ENCODE peak calls at places on chromosomes 6 and 20, in four cellular contexts. U is ovary, K is body of pancreas, A is H1. J is an unnamed sample.

GRCh38 chr6:135537782-135538301 is 40.3 kb upstream of the AHI1 start:
- DNase-seq in K (no peak), A (no peak), U (no peak), J (no peak)

GRCh38 chr6:105607624-105608392 is 204.9 kb upstream of the PREP start:
- DNase-seq in A (no peak), U (no peak), K (no peak), J (no peak)

GRCh38 chr20:1674361-1674760 is 16.8 kb upstream of the SIRPG start:
- DNase-seq in K (peak; percentile 6), A (peak; percentile 6), U (no peak), J (no peak)

GRCh38 chr6:33144373-33144772 is 47.9 kb downstream of the COL11A2 start:
- DNase-seq in U (no peak), A (no peak), K (peak; percentile 36), J (no peak)

GRCh38 chr20:49627329-49627761 is 59.4 kb upstream of the PTGIS start:
- DNase-seq in U (peak; percentile 7), A (no peak), K (no peak), J (no peak)

GRCh38 chr20:51460569-51461265 is 81.8 kb downstream of the NFATC2 start:
- DNase-seq in A (no peak), K (no peak), U (no peak), J (no peak)

GRCh38 chr20:23161968-23162696 is 76.0 kb upstream of the CD93 start:
- DNase-seq in K (peak; percentile 73), A (peak; percentile 16), U (peak; percentile 48), J (peak; percentile 54)

GRCh38 chr6:46684771-46685170 is 2.9 kb upstream of the TDRD6 start:
- DNase-seq in A (no peak), K (no peak), U (no peak), J (no peak)

GRCh38 chr6:11324453-11325023 is 92.1 kb upstream of the NEDD9 start:
- DNase-seq in A (no peak), K (no peak), U (no peak), J (no peak)

GRCh38 chr6:167137881-167138280 is 15.0 kb downstream of the CCR6 start:
- DNase-seq in K (no peak), U (no peak), A (no peak), J (no peak)

GRCh38 chr6:88629838-88630462 is 333.5 kb downstream of the RNGTT start:
- DNase-seq in A (peak; percentile 62), K (no peak), U (no peak), J (no peak)

GRCh38 chr6:13091192-13091591 is 237.1 kb downstream of the TBC1D7 start:
- DNase-seq in K (peak; percentile 53), A (no peak), U (no peak), J (no peak)

GRCh38 chr20:62641749-62642665 is at the start of gene SLCO4A1:
- DNase-seq in U (no peak), A (peak; percentile 84), K (peak; percentile 82), J (no peak)

GRCh38 chr6:71333700-71334099 is 45.1 kb downstream of the OGFRL1 start:
- DNase-seq in K (no peak), A (no peak), U (no peak), J (no peak)

GRCh38 chr6:15507746-15508145 is 155.1 kb downstream of the DTNBP1 start:
- DNase-seq in K (no peak), A (no peak), U (no peak), J (no peak)

GRCh38 chr6:112188906-112189305 is 65.5 kb downstream of the LAMA4 start:
- DNase-seq in A (no peak), U (no peak), K (no peak), J (no peak)

GRCh38 chr20:61887694-61888093 is 178.0 kb downstream of the TAF4 start:
- DNase-seq in K (no peak), A (no peak), U (no peak), J (no peak)

GRCh38 chr6:125906158-125906998 is 50.2 kb upstream of the HINT3 start:
- DNase-seq in A (peak; percentile 85), K (peak; percentile 62), U (peak; percentile 24), J (no peak)

GRCh38 chr20:18166939-18167338 is 29.3 kb downstream of the KAT14 start:
- DNase-seq in K (no peak), U (no peak), A (no peak), J (no peak)

GRCh38 chr6:163347021-163347446 is 67.5 kb upstream of the QKI start:
- DNase-seq in K (no peak), U (no peak), A (no peak), J (no peak)

GRCh38 chr20:46618316-46619110 is 32.7 kb downstream of the SLC13A3 start:
- DNase-seq in A (no peak), U (no peak), K (no peak), J (no peak)

GRCh38 chr6:6699741-6700367 is 111.3 kb downstream of the LY86 start:
- DNase-seq in K (peak; percentile 72), A (no peak), U (peak; percentile 86), J (peak; percentile 62)

GRCh38 chr6:72977114-72977513 is 248.2 kb downstream of the KHDC1L start:
- DNase-seq in A (no peak), K (no peak), U (no peak), J (no peak)

GRCh38 chr6:16045238-16045637 is 83.6 kb upstream of the MYLIP start:
- DNase-seq in K (no peak), U (no peak), A (no peak), J (no peak)

GRCh38 chr6:135115411-135116293 is 61.0 kb upstream of the HBS1L start:
- DNase-seq in U (no peak), K (no peak), A (no peak), J (no peak)

GRCh38 chr20:44517454-44517853 is 4.4 kb downstream of the SERINC3 start:
- DNase-seq in U (no peak), A (no peak), K (no peak), J (no peak)

GRCh38 chr6:15312500-15312899 is 66.6 kb downstream of the JARID2 start:
- DNase-seq in A (no peak), U (no peak), K (no peak), J (no peak)

GRCh38 chr20:48619126-48620101 is 208.4 kb downstream of the PREX1 start:
- DNase-seq in K (no peak), A (no peak), U (peak; percentile 44), J (peak; percentile 48)

GRCh38 chr6:79608334-79609224 is 22.6 kb upstream of the SH3BGRL2 start:
- DNase-seq in K (no peak), U (no peak), A (no peak), J (no peak)

GRCh38 chr6:107275330-107275865 is 160.1 kb upstream of the BEND3 start:
- DNase-seq in U (no peak), K (peak; percentile 55), A (no peak), J (no peak)

GRCh38 chr6:149259753-149260152 is 57.8 kb upstream of the TAB2 start:
- DNase-seq in K (no peak), A (no peak), U (no peak), J (no peak)

GRCh38 chr6:124490123-124490522 is 472.1 kb upstream of the RNF217 start:
- DNase-seq in K (no peak), U (no peak), A (no peak), J (no peak)

GRCh38 chr6:169368200-169368599 is 114.6 kb upstream of the THBS2 start:
- DNase-seq in U (no peak), A (no peak), K (no peak), J (no peak)

GRCh38 chr20:10672579-10673127 is 1.1 kb downstream of the JAG1 start:
- DNase-seq in A (peak; percentile 68), U (peak; percentile 58), K (peak; percentile 73), J (no peak)

GRCh38 chr6:17311595-17312311 is 30.6 kb downstream of the RBM24 start:
- DNase-seq in K (peak; percentile 33), U (no peak), A (no peak), J (no peak)
- TF ChIP-seq POLR2A in K (no peak), U (no peak), A (no peak), J (no peak)

GRCh38 chr6:43800746-43801488 is 30.9 kb downstream of the VEGFA start:
- DNase-seq in A (no peak), K (no peak), U (no peak), J (no peak)
- TF ChIP-seq CTCF in A (peak; percentile 57), K (no peak), U (no peak), J (no peak)

DNA sequence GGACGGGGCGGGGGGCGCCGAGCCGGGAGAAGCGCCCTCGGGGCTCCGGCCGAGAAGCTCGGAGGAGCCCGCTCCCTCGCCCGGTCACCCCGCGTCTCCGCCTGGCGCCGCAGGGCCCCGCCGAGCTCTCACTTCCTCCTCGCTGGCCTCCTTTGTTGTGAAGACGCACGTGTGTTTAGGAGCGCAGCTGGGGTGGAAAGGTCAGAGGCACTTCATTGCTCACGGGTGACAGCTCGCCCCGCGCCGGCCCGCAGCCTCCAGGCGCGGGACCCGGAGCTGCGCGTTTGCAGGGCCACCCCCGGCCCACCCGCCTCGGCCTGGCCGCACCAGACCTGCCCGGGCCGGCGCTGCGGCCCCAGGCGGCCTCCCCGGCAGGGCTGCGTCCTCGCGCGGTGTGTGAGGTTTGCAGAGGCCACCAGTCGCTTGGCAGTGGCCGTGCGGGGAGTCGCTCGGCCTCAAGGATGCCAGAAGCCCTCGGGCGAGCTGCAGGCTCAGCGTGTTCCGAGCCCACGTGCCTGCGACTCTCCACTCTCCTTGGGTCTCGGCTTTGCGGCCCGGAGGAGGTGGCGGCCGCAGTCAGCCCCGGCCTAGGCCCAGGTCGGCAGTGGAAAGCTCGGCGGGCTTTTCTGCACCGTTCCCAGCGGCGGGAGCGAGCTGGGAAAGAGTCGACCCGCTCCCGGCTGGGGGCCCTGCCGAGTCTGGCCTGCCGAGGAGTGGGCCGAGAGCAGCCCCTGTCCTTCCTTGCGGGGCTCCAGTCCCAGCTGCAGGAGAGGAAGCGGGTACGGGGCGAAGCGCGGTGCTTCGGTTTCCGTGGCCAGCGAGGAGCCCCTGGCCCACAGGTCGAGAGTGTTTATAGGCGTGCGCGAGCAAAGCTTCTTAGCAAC is 5.3 kb downstream of the FOXC1 start:
- DNase-seq in K (no peak), A (no peak), U (no peak), J (no peak)
- H3K4me3 ChIP-seq in K (no peak overlapping the region), A (peak overlapping the region; percentile 52), U (no peak overlapping the region), J (peak overlapping the region; percentile 68)

GRCh38 chr6:2244261-2245102 is 923 bp downstream of the GMDS start:
- DNase-seq in A (no peak), U (no peak), K (peak; percentile 58), J (no peak)

GRCh38 chr6:2242311-2242710 is 3.1 kb downstream of the GMDS start:
- DNase-seq in U (no peak), A (no peak), K (no peak), J (no peak)

GRCh38 chr6:2245954-2246863 is 804 bp upstream of the GMDS start:
- DNase-seq in K (peak; percentile 96), A (no peak), U (peak; percentile 63), J (peak; percentile 84)

GRCh38 chr6:2247664-2248063 is 2.3 kb upstream of the GMDS start:
- DNase-seq in A (no peak), K (no peak), U (no peak), J (no peak)

DNA sequence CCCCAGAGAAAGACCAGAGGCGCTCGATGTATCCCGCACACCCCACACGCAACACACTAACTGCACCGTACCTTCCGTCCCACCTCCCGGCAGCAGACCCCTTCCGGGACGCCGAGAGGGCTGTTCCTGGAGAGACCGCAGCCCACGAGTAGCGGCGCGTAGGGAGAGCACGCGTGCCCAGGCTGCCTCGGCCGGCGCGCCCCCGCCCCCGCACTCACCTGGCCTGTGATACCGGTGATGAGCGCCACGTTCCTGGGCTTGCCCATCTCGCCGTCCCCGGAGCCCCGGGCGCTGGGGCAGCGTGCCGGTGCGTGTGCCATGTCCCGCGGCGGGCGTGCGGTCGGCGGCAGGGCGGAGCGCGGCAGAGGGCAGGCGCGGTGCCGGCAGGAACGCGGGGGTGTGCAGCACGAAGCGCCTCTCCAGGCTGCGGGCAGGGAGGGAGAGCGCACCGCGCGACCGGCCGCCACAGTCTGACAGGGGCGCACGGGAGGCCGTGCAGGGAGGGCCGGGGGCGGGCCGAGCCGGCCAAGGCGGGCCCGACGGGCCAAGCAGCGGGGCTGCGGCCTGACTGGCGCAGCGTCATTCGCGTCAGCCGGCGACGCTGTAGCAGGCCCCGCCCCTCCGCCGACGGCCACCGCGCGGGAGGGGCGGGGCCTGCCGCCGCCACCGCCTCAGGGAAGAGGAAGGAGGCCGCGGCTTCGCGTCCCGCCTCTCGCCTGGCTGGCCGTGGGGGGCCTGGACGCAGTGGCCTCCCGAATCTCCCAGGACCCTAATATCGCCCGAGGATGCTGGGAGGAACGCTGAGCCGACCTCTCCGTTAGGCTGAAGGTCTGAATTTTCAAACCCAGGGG is at the start of gene GMDS:
- DNase-seq in A (peak; percentile 87), U (peak; percentile 87), K (peak; percentile 93), J (peak; percentile 76)
- TF ChIP-seq POLR2A in A (no peak), U (peak; percentile 63), K (peak; percentile 95), J (peak; percentile 26)

J was measured in breast epithelium.